ENCODE peak calls at places on chromosomes 4 and X, in four cellular contexts. J is AG04450, U is coronary artery, V is testis. B is an unnamed sample.

GRCh38 chrX:154596290-154596929 is 11.5 kb downstream of the CTAG1A start:
- DNase-seq in J (no peak), U (peak), V (no peak), B (peak)

GRCh38 chr4:136644279-136644678 is 888.0 kb downstream of the PCDH18 start:
- DNase-seq in J (no peak), U (no peak), V (no peak), B (no peak)

GRCh38 chr4:3293410-3294391 is 880 bp downstream of the RGS12 start:
- DNase-seq in J (no peak), U (peak), V (no peak), B (no peak)

GRCh38 chr4:153205028-153205648 is 895 bp downstream of the TRIM2 start:
- DNase-seq in J (no peak), U (no peak), V (no peak), B (no peak)

GRCh38 chr4:48420172-48420571 is 63.0 kb upstream of the SLC10A4 start:
- DNase-seq in J (no peak), U (no peak), V (no peak), B (no peak)

GRCh38 chrX:45758319-45758718 is 557.6 kb upstream of the DIPK2B start:
- DNase-seq in J (peak), U (no peak), V (no peak), B (no peak)

GRCh38 chr4:5474756-5475155 is 233.6 kb downstream of the EVC2 start:
- DNase-seq in J (peak), U (peak), V (no peak), B (peak)

GRCh38 chr4:183201331-183201730 is 102.3 kb downstream of the WWC2 start:
- DNase-seq in J (no peak), U (no peak), V (no peak), B (no peak)

GRCh38 chr4:153166971-153167501 is 37.2 kb upstream of the TRIM2 start:
- DNase-seq in J (no peak), U (no peak), V (no peak), B (no peak)

GRCh38 chr4:78612398-78613005 is 60.9 kb downstream of the ANXA3 start:
- DNase-seq in J (peak), U (no peak), V (peak), B (no peak)

GRCh38 chr4:104488151-104488550 is 6.5 kb downstream of the CXXC4 start:
- DNase-seq in J (no peak), U (no peak), V (no peak), B (no peak)

GRCh38 chr4:5801696-5802095 is 90.7 kb downstream of the EVC start:
- DNase-seq in J (no peak), U (no peak), V (no peak), B (no peak)

GRCh38 chr4:61997813-61998212 is 797.7 kb downstream of the ADGRL3 start:
- DNase-seq in J (no peak), U (no peak), V (no peak), B (no peak)

GRCh38 chr4:187999406-187999932 is 3.9 kb downstream of the ZFP42 start:
- DNase-seq in J (no peak), U (no peak), V (no peak), B (no peak)

GRCh38 chr4:94653095-94653649 is 104.6 kb upstream of the BMPR1B start:
- DNase-seq in J (no peak), U (no peak), V (no peak), B (no peak)

GRCh38 chr4:140071806-140072205 is 82.2 kb downstream of the MAML3 start:
- DNase-seq in J (no peak), U (no peak), V (no peak), B (no peak)

GRCh38 chr4:86529450-86529849 is 64.7 kb upstream of the PTPN13 start:
- DNase-seq in J (no peak), U (no peak), V (no peak), B (no peak)

GRCh38 chr4:103008875-103009729 is 10.4 kb downstream of the SLC9B1 start:
- DNase-seq in J (peak), U (no peak), V (peak), B (peak)

GRCh38 chr4:123869517-123870282 is 473.1 kb downstream of the SPRY1 start:
- DNase-seq in J (no peak), U (no peak), V (no peak), B (no peak)

GRCh38 chr4:151744614-151745013 is 16.2 kb downstream of the GATB start:
- DNase-seq in J (peak), U (no peak), V (no peak), B (peak)

GRCh38 chr4:142474398-142475087 is 371.6 kb downstream of the INPP4B start:
- DNase-seq in J (no peak), U (no peak), V (no peak), B (peak)

GRCh38 chr4:137390707-137391106 is 141.6 kb downstream of the PCDH18 start:
- DNase-seq in J (no peak), U (no peak), V (no peak), B (no peak)

DNA sequence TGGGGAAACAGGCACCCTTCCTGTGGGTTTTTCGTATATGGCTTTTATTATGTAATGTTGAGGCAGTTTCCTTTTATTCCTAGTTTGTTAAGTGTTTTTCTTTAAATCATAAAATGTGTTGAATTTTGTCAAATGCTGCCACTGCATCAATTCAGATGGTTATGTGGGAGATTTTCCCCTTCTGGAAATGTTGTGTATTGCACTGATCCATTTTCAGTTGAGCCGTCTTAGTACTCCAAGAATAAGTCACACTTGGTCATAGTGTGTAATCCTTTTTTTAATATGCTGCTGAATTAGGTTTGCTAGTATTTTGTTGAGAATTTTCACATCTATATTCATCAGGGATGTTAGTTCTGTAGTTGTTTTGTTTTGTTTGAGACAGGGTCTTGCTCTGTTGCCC is 9.5 kb upstream of the CTBP1 start:
- DNase-seq in J (no peak), U (no peak), V (no peak), B (no peak)
- TF ChIP-seq CTCF in J (no peak), U (no peak), V (no peak), B (no peak)

GRCh38 chr4:68342139-68342538 is 7.8 kb downstream of the YTHDC1 start:
- DNase-seq in J (no peak), U (no peak), V (no peak), B (no peak)
- H3K4me3 ChIP-seq in J (no peak), U (peak), V (no peak), B (no peak)

DNA sequence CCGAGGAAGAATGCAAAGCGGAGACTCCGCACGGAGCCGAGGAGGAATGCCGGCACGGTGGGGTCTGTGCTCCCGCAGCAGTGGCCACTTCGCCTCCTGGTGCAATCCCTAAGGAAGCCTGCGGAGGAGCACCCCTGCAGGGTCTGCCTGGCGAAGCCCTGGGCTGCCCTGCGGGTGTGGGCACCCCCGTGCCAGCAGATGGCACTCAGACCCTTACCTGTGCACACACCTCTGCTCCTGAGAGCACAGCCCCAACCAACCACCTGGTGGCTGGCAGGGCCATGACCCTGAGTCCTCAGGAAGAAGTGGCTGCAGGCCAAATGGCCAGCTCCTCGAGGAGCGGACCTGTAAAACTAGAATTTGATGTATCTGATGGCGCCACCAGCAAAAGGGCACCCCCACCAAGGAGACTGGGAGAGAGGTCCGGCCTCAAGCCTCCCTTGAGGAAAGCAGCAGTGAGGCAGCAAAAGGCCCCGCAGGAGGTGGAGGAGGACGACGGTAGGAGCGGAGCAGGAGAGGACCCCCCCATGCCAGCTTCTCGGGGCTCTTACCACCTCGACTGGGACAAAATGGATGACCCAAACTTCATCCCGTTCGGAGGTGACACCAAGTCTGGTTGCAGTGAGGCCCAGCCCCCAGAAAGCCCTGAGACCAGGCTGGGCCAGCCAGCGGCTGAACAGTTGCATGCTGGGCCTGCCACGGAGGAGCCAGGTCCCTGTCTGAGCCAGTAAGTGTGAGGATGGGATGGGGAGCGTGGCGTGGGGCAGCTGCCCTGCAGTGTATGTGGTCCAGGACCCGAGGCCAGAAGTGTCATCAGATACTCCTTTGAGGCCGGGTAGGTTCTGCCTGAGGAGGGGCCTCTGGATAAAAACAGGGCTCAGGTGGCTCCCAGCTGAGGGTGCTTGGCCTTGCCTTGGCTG is 7.0 kb downstream of the TACC3 start:
- DNase-seq in J (no peak), U (no peak), V (no peak), B (no peak)
- TF ChIP-seq CTCF in J (no peak), U (no peak), V (no peak), B (peak)

DNA sequence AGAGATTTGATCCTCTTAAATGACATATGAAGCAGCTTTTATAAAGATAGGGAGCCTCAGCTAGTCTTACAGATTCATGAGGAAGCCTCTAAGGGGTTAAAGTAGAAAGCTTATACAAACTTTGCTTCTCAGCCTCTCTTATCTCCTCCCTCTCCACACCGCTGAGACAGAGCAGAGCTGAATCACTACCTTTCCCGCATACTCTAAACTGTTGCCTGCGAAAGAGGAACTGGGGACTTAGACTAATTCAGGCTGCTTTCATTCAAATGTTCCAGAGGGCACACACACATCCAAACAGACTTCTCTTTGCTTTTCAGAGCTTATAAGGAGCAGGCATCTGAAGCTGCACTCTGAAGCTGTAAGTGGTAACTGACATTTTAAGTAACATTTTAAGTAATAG is at the start of gene SERTM2:
- DNase-seq in J (no peak), U (no peak), V (no peak), B (no peak)
- H3K4me3 ChIP-seq in J (no peak), U (no peak), V (no peak), B (no peak)

DNA sequence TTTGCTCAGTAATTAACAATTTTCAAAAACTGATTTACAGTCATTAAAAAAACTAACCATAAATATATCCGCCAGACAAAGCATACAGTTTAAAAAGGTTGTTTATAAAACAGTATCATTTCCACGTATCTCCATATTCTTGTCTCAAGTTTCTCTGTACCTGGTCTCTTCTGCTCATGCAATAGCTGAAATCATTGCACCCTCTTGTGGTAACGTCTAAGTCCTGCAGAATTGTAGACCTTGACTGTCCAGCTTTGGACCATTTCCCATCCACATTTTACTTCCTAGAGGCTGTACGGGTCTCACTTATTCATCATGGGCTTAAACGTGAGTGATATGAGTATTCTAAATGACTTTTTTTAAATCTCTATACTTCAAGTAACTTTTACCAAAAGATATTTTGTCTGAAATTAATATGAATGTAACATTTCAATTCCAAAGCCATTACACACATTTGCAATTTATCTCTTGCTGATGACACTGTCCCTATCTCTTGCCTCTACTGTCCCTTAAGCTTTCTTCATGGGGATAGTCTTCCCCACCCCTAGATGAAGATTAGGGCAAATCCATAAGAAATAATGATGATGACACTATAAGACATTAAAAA is 118.5 kb downstream of the BTC start:
- DNase-seq in J (peak), U (no peak), V (peak), B (no peak)
- TF ChIP-seq CTCF in J (peak), U (peak), V (peak), B (peak)

B was measured in retinal pigment epithelial cell.